ENCODE peak calls at places on chromosomes 2 and 18, in nine cellular contexts. One of them, this sample, is unnamed.

GRCh38 chr2:52897511-52898085 is 870.0 kb upstream of the CHAC2 start:
- DNase-seq in iris pigment epithelial cell: no peak
- DNase-seq in stimulated activated CD4-positive, alpha-beta T cell treated with anti-CD3 and anti-CD28 coated beads, Interleukin-15, amount 100 ng/mL, for 1 hour: no peak
- DNase-seq in AML-193: no peak
- DNase-seq in nucleus accumbens: no peak
- DNase-seq in activated naive CD8-positive, alpha-beta T cell treated with anti-CD3 and anti-CD28 coated beads for 36 hours: no peak
- DNase-seq in GM12865: no peak
- DNase-seq in GM18507: no peak
- DNase-seq in bronchial epithelial cell: no peak
- DNase-seq in this sample: no peak

GRCh38 chr18:14029512-14029911 is 102.7 kb downstream of the ZNF519 start:
- DNase-seq in bronchial epithelial cell: no peak
- DNase-seq in nucleus accumbens: no peak
- DNase-seq in GM18507: no peak
- DNase-seq in GM12865: no peak
- DNase-seq in stimulated activated CD4-positive, alpha-beta T cell treated with anti-CD3 and anti-CD28 coated beads, Interleukin-15, amount 100 ng/mL, for 1 hour: no peak
- DNase-seq in AML-193: no peak
- DNase-seq in activated naive CD8-positive, alpha-beta T cell treated with anti-CD3 and anti-CD28 coated beads for 36 hours: no peak
- DNase-seq in iris pigment epithelial cell: no peak
- DNase-seq in this sample: no peak

GRCh38 chr2:55118643-55119065 is 68.4 kb upstream of the RTN4 start:
- DNase-seq in nucleus accumbens: no peak
- DNase-seq in activated naive CD8-positive, alpha-beta T cell treated with anti-CD3 and anti-CD28 coated beads for 36 hours: no peak
- DNase-seq in GM18507: no peak
- DNase-seq in GM12865: no peak
- DNase-seq in bronchial epithelial cell: no peak
- DNase-seq in stimulated activated CD4-positive, alpha-beta T cell treated with anti-CD3 and anti-CD28 coated beads, Interleukin-15, amount 100 ng/mL, for 1 hour: no peak
- DNase-seq in AML-193: no peak
- DNase-seq in iris pigment epithelial cell: no peak
- DNase-seq in this sample: no peak

GRCh38 chr2:124670187-124670586 is 645.1 kb downstream of the CNTNAP5 start:
- DNase-seq in GM12865: no peak
- DNase-seq in AML-193: no peak
- DNase-seq in iris pigment epithelial cell: no peak
- DNase-seq in stimulated activated CD4-positive, alpha-beta T cell treated with anti-CD3 and anti-CD28 coated beads, Interleukin-15, amount 100 ng/mL, for 1 hour: no peak
- DNase-seq in bronchial epithelial cell: no peak
- DNase-seq in nucleus accumbens: no peak
- DNase-seq in GM18507: no peak
- DNase-seq in activated naive CD8-positive, alpha-beta T cell treated with anti-CD3 and anti-CD28 coated beads for 36 hours: no peak
- DNase-seq in this sample: no peak

GRCh38 chr2:222942977-222943376 is 82.1 kb downstream of the ACSL3 start:
- DNase-seq in nucleus accumbens: no peak
- DNase-seq in bronchial epithelial cell: no peak
- DNase-seq in AML-193: no peak
- DNase-seq in activated naive CD8-positive, alpha-beta T cell treated with anti-CD3 and anti-CD28 coated beads for 36 hours: no peak
- DNase-seq in GM18507: no peak
- DNase-seq in stimulated activated CD4-positive, alpha-beta T cell treated with anti-CD3 and anti-CD28 coated beads, Interleukin-15, amount 100 ng/mL, for 1 hour: no peak
- DNase-seq in iris pigment epithelial cell: no peak
- DNase-seq in GM12865: no peak
- DNase-seq in this sample: no peak

GRCh38 chr18:39942702-39943101 is 2012.3 kb upstream of the PIK3C3 start:
- DNase-seq in GM18507: no peak
- DNase-seq in bronchial epithelial cell: no peak
- DNase-seq in AML-193: no peak
- DNase-seq in nucleus accumbens: no peak
- DNase-seq in stimulated activated CD4-positive, alpha-beta T cell treated with anti-CD3 and anti-CD28 coated beads, Interleukin-15, amount 100 ng/mL, for 1 hour: no peak
- DNase-seq in GM12865: no peak
- DNase-seq in iris pigment epithelial cell: peak; percentile 15
- DNase-seq in activated naive CD8-positive, alpha-beta T cell treated with anti-CD3 and anti-CD28 coated beads for 36 hours: no peak
- DNase-seq in this sample: no peak

GRCh38 chr2:213067888-213068287 is 83.5 kb downstream of the IKZF2 start:
- DNase-seq in nucleus accumbens: no peak
- DNase-seq in bronchial epithelial cell: peak; percentile 59
- DNase-seq in stimulated activated CD4-positive, alpha-beta T cell treated with anti-CD3 and anti-CD28 coated beads, Interleukin-15, amount 100 ng/mL, for 1 hour: no peak
- DNase-seq in GM18507: no peak
- DNase-seq in activated naive CD8-positive, alpha-beta T cell treated with anti-CD3 and anti-CD28 coated beads for 36 hours: no peak
- DNase-seq in iris pigment epithelial cell: peak; percentile 30
- DNase-seq in GM12865: no peak
- DNase-seq in AML-193: no peak
- DNase-seq in this sample: no peak

GRCh38 chr2:168392797-168393196 is 63.3 kb upstream of the CERS6 start:
- DNase-seq in nucleus accumbens: no peak
- DNase-seq in AML-193: no peak
- DNase-seq in iris pigment epithelial cell: no peak
- DNase-seq in GM12865: no peak
- DNase-seq in GM18507: no peak
- DNase-seq in bronchial epithelial cell: no peak
- DNase-seq in stimulated activated CD4-positive, alpha-beta T cell treated with anti-CD3 and anti-CD28 coated beads, Interleukin-15, amount 100 ng/mL, for 1 hour: no peak
- DNase-seq in activated naive CD8-positive, alpha-beta T cell treated with anti-CD3 and anti-CD28 coated beads for 36 hours: no peak
- DNase-seq in this sample: no peak

GRCh38 chr2:148048475-148049221 is 27.8 kb downstream of the MBD5 start:
- DNase-seq in iris pigment epithelial cell: peak; percentile 56
- DNase-seq in AML-193: no peak
- DNase-seq in activated naive CD8-positive, alpha-beta T cell treated with anti-CD3 and anti-CD28 coated beads for 36 hours: no peak
- DNase-seq in GM18507: no peak
- DNase-seq in bronchial epithelial cell: no peak
- DNase-seq in stimulated activated CD4-positive, alpha-beta T cell treated with anti-CD3 and anti-CD28 coated beads, Interleukin-15, amount 100 ng/mL, for 1 hour: no peak
- DNase-seq in GM12865: peak; percentile 75
- DNase-seq in nucleus accumbens: no peak
- DNase-seq in this sample: peak; percentile 15

GRCh38 chr2:239257511-239257937 is 143.3 kb downstream of the HDAC4 start:
- DNase-seq in GM12865: no peak
- DNase-seq in GM18507: no peak
- DNase-seq in nucleus accumbens: no peak
- DNase-seq in activated naive CD8-positive, alpha-beta T cell treated with anti-CD3 and anti-CD28 coated beads for 36 hours: no peak
- DNase-seq in bronchial epithelial cell: peak; percentile 83
- DNase-seq in stimulated activated CD4-positive, alpha-beta T cell treated with anti-CD3 and anti-CD28 coated beads, Interleukin-15, amount 100 ng/mL, for 1 hour: no peak
- DNase-seq in AML-193: peak; percentile 50
- DNase-seq in iris pigment epithelial cell: peak; percentile 94
- DNase-seq in this sample: peak; percentile 50

GRCh38 chr2:98903064-98903355 is 33.0 kb downstream of the CRACDL start:
- DNase-seq in activated naive CD8-positive, alpha-beta T cell treated with anti-CD3 and anti-CD28 coated beads for 36 hours: no peak
- DNase-seq in stimulated activated CD4-positive, alpha-beta T cell treated with anti-CD3 and anti-CD28 coated beads, Interleukin-15, amount 100 ng/mL, for 1 hour: no peak
- DNase-seq in iris pigment epithelial cell: no peak
- DNase-seq in GM12865: no peak
- DNase-seq in nucleus accumbens: no peak
- DNase-seq in AML-193: no peak
- DNase-seq in bronchial epithelial cell: no peak
- DNase-seq in GM18507: no peak
- DNase-seq in this sample: no peak

GRCh38 chr18:2920546-2921343 is 73.9 kb downstream of the EMILIN2 start:
- DNase-seq in bronchial epithelial cell: no peak
- DNase-seq in activated naive CD8-positive, alpha-beta T cell treated with anti-CD3 and anti-CD28 coated beads for 36 hours: no peak
- DNase-seq in iris pigment epithelial cell: no peak
- DNase-seq in GM12865: no peak
- DNase-seq in AML-193: no peak
- DNase-seq in stimulated activated CD4-positive, alpha-beta T cell treated with anti-CD3 and anti-CD28 coated beads, Interleukin-15, amount 100 ng/mL, for 1 hour: no peak
- DNase-seq in nucleus accumbens: no peak
- DNase-seq in GM18507: no peak
- DNase-seq in this sample: no peak

GRCh38 chr2:19936979-19937378 is 35.2 kb upstream of the TTC32 start:
- DNase-seq in AML-193: no peak
- DNase-seq in GM12865: no peak
- DNase-seq in stimulated activated CD4-positive, alpha-beta T cell treated with anti-CD3 and anti-CD28 coated beads, Interleukin-15, amount 100 ng/mL, for 1 hour: no peak
- DNase-seq in bronchial epithelial cell: no peak
- DNase-seq in GM18507: no peak
- DNase-seq in iris pigment epithelial cell: no peak
- DNase-seq in nucleus accumbens: no peak
- DNase-seq in activated naive CD8-positive, alpha-beta T cell treated with anti-CD3 and anti-CD28 coated beads for 36 hours: no peak
- DNase-seq in this sample: no peak

GRCh38 chr2:84459944-84460429 is 907 bp upstream of the SUCLG1 start:
- DNase-seq in nucleus accumbens: no peak
- DNase-seq in GM12865: no peak
- DNase-seq in iris pigment epithelial cell: no peak
- DNase-seq in AML-193: no peak
- DNase-seq in bronchial epithelial cell: peak; percentile 51
- DNase-seq in GM18507: no peak
- DNase-seq in stimulated activated CD4-positive, alpha-beta T cell treated with anti-CD3 and anti-CD28 coated beads, Interleukin-15, amount 100 ng/mL, for 1 hour: no peak
- DNase-seq in activated naive CD8-positive, alpha-beta T cell treated with anti-CD3 and anti-CD28 coated beads for 36 hours: no peak
- DNase-seq in this sample: peak; percentile 22